ENCODE peak calls at places on chromosomes 12 and 14, in eight cellular contexts. O is adrenal gland, K is testis, C is H54, Q is heart left ventricle, Z is NB4, D is ovary, N is GM12878. V is an unnamed sample.

GRCh38 chr12:79444089-79444488 is 246.7 kb downstream of the PAWR start:
- DNase-seq in O (peak), K (no peak), C (no peak), Q (no peak), Z (no peak), D (no peak), N (no peak), V (no peak)

GRCh38 chr14:103735439-103735814 is 19.8 kb downstream of the ZFYVE21 start:
- DNase-seq in O (no peak), K (peak), C (no peak), Q (peak), Z (no peak), D (no peak), N (no peak), V (no peak)

GRCh38 chr14:102993523-102993922 is 63.8 kb downstream of the CDC42BPB start:
- DNase-seq in O (no peak), K (no peak), C (peak), Q (no peak), Z (peak), D (no peak), N (no peak), V (no peak)

GRCh38 chr12:92035477-92035876 is 110.2 kb downstream of the BTG1 start:
- DNase-seq in O (no peak), K (no peak), C (no peak), Q (no peak), Z (no peak), D (no peak), N (no peak), V (no peak)

GRCh38 chr14:49612671-49613070 is 7.8 kb downstream of the RPL36AL start:
- DNase-seq in O (no peak), K (no peak), C (no peak), Q (no peak), Z (no peak), D (no peak), N (no peak), V (no peak)

GRCh38 chr14:30034049-30034635 is 106.5 kb upstream of the PRKD1 start:
- DNase-seq in O (no peak), K (no peak), C (no peak), Q (no peak), Z (no peak), D (no peak), N (no peak), V (no peak)

GRCh38 chr14:24639270-24639669 is 5.3 kb upstream of the GZMB start:
- DNase-seq in O (no peak), K (no peak), C (no peak), Q (no peak), Z (no peak), D (no peak), N (no peak), V (no peak)

GRCh38 chr12:33427071-33427470 is 12.5 kb downstream of the SYT10 start:
- DNase-seq in O (no peak), K (peak), C (no peak), Q (no peak), Z (peak), D (no peak), N (no peak), V (no peak)

GRCh38 chr14:90783344-90783743 is 32.9 kb downstream of the TTC7B start:
- DNase-seq in O (no peak), K (no peak), C (no peak), Q (no peak), Z (no peak), D (no peak), N (no peak), V (no peak)

GRCh38 chr14:101407328-101407727 is 154.0 kb upstream of the DIO3 start:
- DNase-seq in O (no peak), K (no peak), C (no peak), Q (no peak), Z (no peak), D (no peak), N (no peak), V (no peak)

GRCh38 chr12:47318963-47319362 is 239.2 kb upstream of the AMIGO2 start:
- DNase-seq in O (no peak), K (no peak), C (no peak), Q (no peak), Z (no peak), D (no peak), N (no peak), V (no peak)

GRCh38 chr14:65753061-65753460 is 340.5 kb downstream of the FUT8 start:
- DNase-seq in O (no peak), K (no peak), C (no peak), Q (no peak), Z (no peak), D (no peak), N (no peak), V (no peak)

GRCh38 chr12:65962921-65963883 is 138.9 kb downstream of the HMGA2 start:
- DNase-seq in O (peak), K (peak), C (no peak), Q (peak), Z (peak), D (peak), N (no peak), V (no peak)

GRCh38 chr14:99534333-99534732 is 53.1 kb downstream of the CCNK start:
- DNase-seq in O (no peak), K (no peak), C (no peak), Q (no peak), Z (no peak), D (no peak), N (no peak), V (no peak)

GRCh38 chr14:99529899-99530298 is 48.7 kb downstream of the CCNK start:
- DNase-seq in O (no peak), K (no peak), C (no peak), Q (no peak), Z (no peak), D (no peak), N (no peak), V (no peak)

GRCh38 chr14:99532310-99532709 is 51.1 kb downstream of the CCNK start:
- DNase-seq in O (no peak), K (no peak), C (no peak), Q (no peak), Z (no peak), D (no peak), N (no peak), V (no peak)

GRCh38 chr14:99530407-99530806 is 49.2 kb downstream of the CCNK start:
- DNase-seq in O (no peak), K (no peak), C (no peak), Q (no peak), Z (no peak), D (no peak), N (no peak), V (no peak)

GRCh38 chr14:99531221-99532096 is 50.2 kb downstream of the CCNK start:
- DNase-seq in O (no peak), K (no peak), C (no peak), Q (no peak), Z (no peak), D (no peak), N (no peak), V (no peak)
- TF ChIP-seq POLR2A in O (no peak), K (no peak), C (no peak), Q (no peak), Z (no peak), D (no peak), N (no peak), V (no peak)

DNA sequence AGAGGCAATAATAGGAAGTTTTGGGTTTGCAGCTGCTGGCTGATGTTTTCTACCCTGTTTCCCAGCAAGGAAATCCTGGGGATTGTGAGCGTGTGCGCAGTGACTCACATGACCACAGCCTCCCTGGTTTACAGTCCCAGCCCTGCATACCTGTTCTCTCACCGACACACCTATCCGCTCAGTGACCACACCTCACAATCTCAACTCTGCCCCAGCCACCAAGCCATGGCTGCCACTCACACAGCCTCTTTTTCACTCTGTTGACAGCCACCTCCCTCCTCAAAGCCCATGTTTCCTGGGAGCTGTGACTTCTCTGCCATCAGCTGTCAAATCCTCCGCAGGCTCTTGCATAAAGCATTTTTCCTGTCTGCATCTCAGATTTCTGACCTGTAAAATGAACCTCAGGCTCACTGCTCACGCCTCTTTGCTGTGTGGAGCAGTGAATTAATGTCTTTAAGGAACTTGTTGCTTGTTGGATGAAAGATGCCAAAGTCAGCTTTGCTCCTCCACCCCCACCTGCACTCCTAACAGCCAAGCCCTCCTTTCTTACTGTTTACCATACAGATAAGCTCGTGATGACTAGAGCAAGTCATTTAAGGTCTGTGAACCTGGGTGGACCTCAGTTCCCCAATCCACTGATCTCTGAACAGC is 43.5 kb downstream of the B4GALNT3 start:
- DNase-seq in O (no peak), K (no peak), C (no peak), Q (no peak), Z (peak), D (no peak), N (no peak), V (no peak)
- TF ChIP-seq POLR2A in O (no peak), K (no peak), C (no peak), Q (no peak), Z (no peak), D (no peak), N (no peak), V (no peak)

GRCh38 chr12:53463802-53464375 is 12.0 kb downstream of the PCBP2 start:
- DNase-seq in O (no peak), K (no peak), C (no peak), Q (no peak), Z (no peak), D (no peak), N (no peak), V (no peak)

GRCh38 chr12:53466640-53467039 is 14.7 kb downstream of the PCBP2 start:
- DNase-seq in O (no peak), K (no peak), C (no peak), Q (no peak), Z (no peak), D (no peak), N (no peak), V (no peak)

GRCh38 chr12:53465679-53466078 is 13.8 kb downstream of the PCBP2 start:
- DNase-seq in O (no peak), K (no peak), C (no peak), Q (no peak), Z (no peak), D (no peak), N (no peak), V (no peak)

GRCh38 chr12:53462935-53463334 is 11.0 kb downstream of the PCBP2 start:
- DNase-seq in O (no peak), K (no peak), C (no peak), Q (no peak), Z (no peak), D (no peak), N (no peak), V (no peak)

DNA sequence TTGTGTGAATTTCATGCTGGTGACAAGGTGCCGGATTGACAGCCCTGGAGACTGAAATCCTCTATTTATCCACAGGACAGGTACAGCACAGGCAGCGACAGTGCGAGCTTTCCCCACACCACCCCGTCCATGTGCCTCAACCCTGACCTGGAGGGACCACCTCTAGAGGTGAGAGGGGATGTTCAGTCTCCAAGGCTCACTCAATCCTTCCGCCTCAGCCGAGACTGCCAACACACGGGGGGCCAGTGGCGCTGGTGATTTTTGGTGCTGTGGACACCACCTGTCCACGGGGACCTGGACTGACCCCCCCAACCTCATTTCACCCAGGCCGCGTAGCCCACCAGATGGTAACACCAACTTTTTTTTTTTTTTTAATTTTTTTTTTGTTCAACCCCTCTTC is 12.8 kb downstream of the PCBP2 start:
- DNase-seq in O (no peak), K (no peak), C (no peak), Q (no peak), Z (no peak), D (no peak), N (no peak), V (no peak)
- TF ChIP-seq POLR2A in O (no peak), K (no peak), C (no peak), Q (no peak), Z (no peak), D (no peak), N (no peak), V (no peak)

DNA sequence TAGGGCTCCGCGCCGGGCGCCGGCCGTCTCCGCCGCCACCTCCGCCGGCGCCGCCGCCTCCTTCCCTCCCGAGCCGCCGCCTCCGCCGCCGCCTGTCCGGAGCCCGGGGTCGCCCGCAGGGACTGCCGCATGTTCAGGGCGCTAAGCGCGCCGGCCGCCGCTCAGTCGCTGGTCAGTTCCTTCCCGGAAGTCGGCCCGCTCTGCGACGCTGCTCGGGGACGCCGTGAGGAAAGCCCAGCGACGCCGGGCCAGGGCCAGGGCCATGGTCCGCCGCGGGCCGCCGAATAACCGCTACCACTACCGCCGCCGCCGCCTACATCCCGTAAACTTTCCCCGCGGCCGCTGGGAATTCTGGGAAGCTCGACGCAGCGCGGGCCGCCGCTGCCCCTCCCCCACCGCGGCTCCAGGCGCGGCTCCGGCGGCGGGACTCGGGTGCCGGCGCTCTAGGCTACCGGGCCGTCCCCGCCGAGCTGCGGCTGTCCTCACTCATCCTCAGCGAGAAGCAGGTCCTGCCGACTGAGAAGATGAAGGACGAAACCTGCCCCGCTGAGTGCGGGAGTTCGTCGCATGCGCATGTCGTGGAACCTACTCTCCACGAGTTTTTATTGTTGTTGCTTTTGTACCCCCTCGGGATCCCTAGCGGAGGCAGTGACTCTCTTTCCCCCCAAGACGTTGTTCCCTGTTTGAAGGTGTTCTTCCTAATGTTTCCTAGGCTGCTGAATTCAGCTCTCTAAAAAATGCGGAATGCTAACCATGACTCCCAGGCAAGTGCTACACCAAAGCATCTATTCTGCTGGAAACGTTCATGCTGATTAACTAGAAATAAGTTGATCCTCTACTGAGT is at the start of gene SAV1:
- DNase-seq in O (peak), K (peak), C (no peak), Q (peak), Z (peak), D (peak), N (no peak), V (peak)
- TF ChIP-seq POLR2A in O (peak), K (peak), C (peak), Q (no peak), Z (peak), D (peak), N (peak), V (peak)

GRCh38 chr14:60649815-60650381 is 621 bp upstream of the SIX1 start:
- DNase-seq in O (no peak), K (no peak), C (no peak), Q (no peak), Z (peak), D (no peak), N (no peak), V (no peak)
- TF ChIP-seq POLR2A in O (no peak), K (no peak), C (no peak), Q (no peak), Z (no peak), D (no peak), N (no peak), V (no peak)

GRCh38 chr12:104458645-104459555 is 2.2 kb downstream of the CHST11 start:
- DNase-seq in O (peak), K (peak), C (peak), Q (no peak), Z (peak), D (no peak), N (no peak), V (peak)
- TF ChIP-seq POLR2A in O (no peak), K (no peak), C (no peak), Q (no peak), Z (no peak), D (no peak), N (peak), V (no peak)